ENCODE peak calls at places on chromosomes 4 and X, in eight cellular contexts. F is astrocyte; C is IMR-90; H is tibial artery; K is CD4-positive, CD25-positive, alpha-beta regulatory T cell; U is left ventricle myocardium inferior; Y is breast epithelium; A is HFF-Myc. V is an unnamed sample.

GRCh38 chrX:120514236-120514635 is 45.1 kb upstream of the LAMP2 start:
- DNase-seq in A (no peak), F (no peak), Y (no peak), K (no peak), H (no peak), U (no peak), C (peak; percentile 25), V (peak; percentile 27)

GRCh38 chrX:123736333-123736921 is 3.6 kb upstream of the THOC2 start:
- DNase-seq in C (peak; percentile 90), A (peak; percentile 22), U (no peak), H (no peak), K (no peak), Y (no peak), F (peak; percentile 82), V (peak; percentile 38)

GRCh38 chrX:130196453-130196852 is 24.7 kb downstream of the RAB33A start:
- DNase-seq in K (no peak), H (no peak), C (no peak), F (no peak), U (no peak), A (no peak), Y (no peak), V (no peak)

GRCh38 chrX:16312761-16313623 is 145.7 kb downstream of the MAGEB17 start:
- DNase-seq in A (no peak), K (no peak), C (no peak), H (no peak), U (no peak), Y (no peak), F (no peak), V (no peak)

GRCh38 chrX:39855748-39856129 is 242.0 kb downstream of the BCOR start:
- DNase-seq in A (no peak), H (no peak), C (peak; percentile 43), Y (no peak), U (no peak), F (peak; percentile 19), K (peak; percentile 64), V (peak; percentile 20)

GRCh38 chrX:320126-320783 is 1.7 kb upstream of the GTPBP6 start:
- DNase-seq in F (no peak), Y (peak; percentile 49), U (peak; percentile 28), C (peak; percentile 10), H (peak; percentile 72), A (no peak), K (no peak), V (peak; percentile 43)

GRCh38 chrX:11533211-11533651 is 132.5 kb downstream of the ARHGAP6 start:
- DNase-seq in Y (no peak), K (no peak), H (no peak), C (peak; percentile 89), A (peak; percentile 45), U (no peak), F (peak; percentile 71), V (peak; percentile 89)

GRCh38 chr4:72817012-72817411 is 248.0 kb upstream of the ADAMTS3 start:
- DNase-seq in A (no peak), H (no peak), K (no peak), U (no peak), Y (no peak), F (peak; percentile 50), C (no peak), V (peak; percentile 44)

GRCh38 chr4:74768857-74769525 is 25.3 kb downstream of the BTC start:
- DNase-seq in C (peak; percentile 9), A (peak; percentile 6), H (no peak), F (peak; percentile 30), K (no peak), U (no peak), Y (no peak), V (peak; percentile 21)

GRCh38 chr4:186266699-186267467 is 894 bp downstream of the F11 start:
- DNase-seq in H (no peak), Y (no peak), A (no peak), F (no peak), U (no peak), K (no peak), C (peak; percentile 36), V (peak; percentile 27)

GRCh38 chr4:74330295-74330750 is 22.1 kb downstream of the EPGN start:
- DNase-seq in K (no peak), C (no peak), F (no peak), A (no peak), Y (no peak), U (no peak), H (no peak), V (no peak)

GRCh38 chr4:40150932-40151331 is 45.9 kb upstream of the RHOH start:
- DNase-seq in F (peak; percentile 10), Y (no peak), K (no peak), U (no peak), A (no peak), H (no peak), C (peak; percentile 2), V (no peak)

GRCh38 chrX:129522184-129523059 is 868 bp downstream of the SMARCA1 start:
- DNase-seq in F (peak; percentile 48), K (no peak), A (no peak), U (peak; percentile 34), C (peak; percentile 54), H (peak; percentile 73), Y (peak; percentile 52), V (peak; percentile 87)

GRCh38 chr4:61739899-61740298 is 539.8 kb downstream of the ADGRL3 start:
- DNase-seq in H (no peak), A (no peak), U (no peak), C (no peak), K (no peak), Y (no peak), F (no peak), V (no peak)

GRCh38 chr4:176791591-176792347 is 953 bp downstream of the VEGFC start:
- DNase-seq in U (peak; percentile 14), A (no peak), F (no peak), K (no peak), H (no peak), Y (no peak), C (peak; percentile 54), V (peak; percentile 79)

GRCh38 chr4:185210102-185210981 is 944 bp downstream of the SNX25 start:
- DNase-seq in H (peak; percentile 85), K (peak; percentile 22), Y (no peak), F (peak; percentile 46), A (no peak), C (peak; percentile 56), U (peak; percentile 38), V (peak; percentile 76)

GRCh38 chr4:2186133-2186864 is 55.6 kb downstream of the HAUS3 start:
- DNase-seq in A (no peak), C (peak; percentile 22), K (no peak), Y (no peak), H (no peak), F (no peak), U (no peak), V (no peak)

GRCh38 chrX:141469469-141469868 is 115.1 kb downstream of the SPANXA1 start:
- DNase-seq in C (peak; percentile 8), Y (no peak), H (no peak), A (no peak), U (no peak), F (peak; percentile 20), K (no peak), V (peak; percentile 8)

GRCh38 chr4:184755278-184755677 is 21.4 kb upstream of the CENPU start:
- DNase-seq in U (no peak), A (no peak), H (no peak), Y (no peak), C (peak; percentile 63), F (peak; percentile 54), K (no peak), V (peak; percentile 77)

GRCh38 chr4:31124008-31124645 is 404.0 kb downstream of the PCDH7 start:
- DNase-seq in K (no peak), F (no peak), A (no peak), C (no peak), H (no peak), U (no peak), Y (no peak), V (no peak)

GRCh38 chrX:24423960-24424359 is 41.1 kb upstream of the PDK3 start:
- DNase-seq in U (no peak), A (no peak), H (no peak), Y (no peak), K (no peak), F (no peak), C (no peak), V (peak; percentile 63)

GRCh38 chrX:44068043-44068442 is 94.9 kb upstream of the NDP start:
- DNase-seq in C (no peak), H (no peak), A (no peak), F (no peak), Y (no peak), K (no peak), U (no peak), V (no peak)
- H3K4me3 ChIP-seq in C (no peak overlapping the region), H (no peak overlapping the region), A (no peak overlapping the region), F (no peak overlapping the region), Y (no peak overlapping the region), K (no peak overlapping the region), U (no peak overlapping the region), V (no peak overlapping the region)

GRCh38 chr4:124589827-124590226 is 122.7 kb downstream of the ANKRD50 start:
- DNase-seq in F (no peak), C (no peak), U (no peak), K (no peak), Y (no peak), H (no peak), A (no peak), V (no peak)
- H3K4me3 ChIP-seq in F (no peak overlapping the region), C (no peak overlapping the region), U (no peak overlapping the region), K (no peak overlapping the region), Y (no peak overlapping the region), H (no peak overlapping the region), A (no peak overlapping the region), V (no peak overlapping the region)

GRCh38 chr4:81758865-81759264 is 287.2 kb upstream of the RASGEF1B start:
- DNase-seq in Y (no peak), K (no peak), A (no peak), U (no peak), C (no peak), F (no peak), H (no peak), V (no peak)
- H3K4me3 ChIP-seq in Y (no peak overlapping the region), K (no peak overlapping the region), A (no peak overlapping the region), U (no peak overlapping the region), C (no peak overlapping the region), F (no peak overlapping the region), H (no peak overlapping the region), V (no peak overlapping the region)

GRCh38 chr4:140346136-140346535 is 27.3 kb upstream of the SCOC start:
- DNase-seq in H (no peak), K (no peak), F (no peak), C (no peak), A (no peak), U (no peak), Y (no peak), V (no peak)

GRCh38 chr4:140342620-140343019 is 30.8 kb upstream of the SCOC start:
- DNase-seq in U (no peak), F (no peak), Y (no peak), A (no peak), H (no peak), K (no peak), C (no peak), V (no peak)

GRCh38 chr4:140343303-140343702 is 30.1 kb upstream of the SCOC start:
- DNase-seq in Y (no peak), U (no peak), C (no peak), A (no peak), K (no peak), F (no peak), H (no peak), V (no peak)

GRCh38 chr4:140344621-140345020 is 28.8 kb upstream of the SCOC start:
- DNase-seq in C (no peak), U (no peak), K (no peak), Y (no peak), A (no peak), H (no peak), F (peak; percentile 18), V (no peak)

DNA sequence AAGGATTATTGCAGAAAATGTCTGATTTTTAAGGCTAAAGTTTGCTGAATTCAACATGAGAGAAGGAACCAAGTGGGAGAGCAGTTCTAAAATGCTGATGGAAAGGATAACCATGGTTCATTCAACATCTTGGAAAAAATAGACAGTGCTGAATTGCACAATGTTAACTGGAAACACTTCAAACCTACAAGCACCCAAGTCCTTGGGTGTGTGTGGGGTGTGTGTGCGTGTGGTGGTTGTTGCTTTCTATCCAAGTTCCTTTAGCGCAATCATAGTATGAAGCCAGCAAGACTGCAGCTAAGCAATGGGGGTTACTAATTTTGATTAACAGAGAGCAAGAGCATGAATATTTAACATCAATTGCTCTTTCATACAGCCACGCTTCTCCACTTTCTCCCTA is 29.3 kb upstream of the SCOC start:
- DNase-seq in F (peak; percentile 40), A (no peak), H (no peak), C (no peak), K (no peak), Y (no peak), U (no peak), V (peak; percentile 22)
- H3K4me3 ChIP-seq in F (no peak overlapping the region), A (no peak overlapping the region), H (no peak overlapping the region), C (no peak overlapping the region), K (no peak overlapping the region), Y (no peak overlapping the region), U (no peak overlapping the region), V (no peak overlapping the region)